ENCODE peak calls at places on chromosomes 5 and 9, in ten cellular contexts. H, U, T, P, V, I, B, L, N and S are unnamed samples.

GRCh38 chr5:173745561-173745960 is 129.1 kb upstream of the BOD1 start:
- DNase-seq in H (no peak), U (no peak), T (no peak), P (no peak), V (peak; percentile 61), I (no peak), B (no peak), L (no peak), N (no peak), S (no peak)

GRCh38 chr5:37637165-37637845 is 202.5 kb downstream of the GDNF start:
- DNase-seq in H (no peak), U (peak; percentile 81), T (peak; percentile 77), P (no peak), V (no peak), I (no peak), B (no peak), L (no peak), N (no peak), S (no peak)

GRCh38 chr9:113221800-113222481 is 597 bp downstream of the SLC31A1 start:
- DNase-seq in H (peak; percentile 9), U (no peak), T (no peak), P (no peak), V (no peak), I (no peak), B (peak; percentile 15), L (no peak), N (peak; percentile 6), S (no peak)

GRCh38 chr5:66727630-66728029 is 131.4 kb downstream of the MAST4 start:
- DNase-seq in H (no peak), U (no peak), T (no peak), P (no peak), V (no peak), I (no peak), B (no peak), L (no peak), N (no peak), S (no peak)

GRCh38 chr5:84016090-84016489 is 295.4 kb upstream of the HAPLN1 start:
- DNase-seq in H (no peak), U (no peak), T (no peak), P (no peak), V (no peak), I (no peak), B (no peak), L (no peak), N (no peak), S (no peak)

GRCh38 chr9:99752710-99753109 is 69.0 kb upstream of the NR4A3 start:
- DNase-seq in H (no peak), U (peak; percentile 74), T (peak; percentile 69), P (no peak), V (no peak), I (no peak), B (no peak), L (no peak), N (no peak), S (no peak)

GRCh38 chr9:115775669-115776068 is 377.9 kb upstream of the PAPPA start:
- DNase-seq in H (no peak), U (peak; percentile 16), T (no peak), P (no peak), V (no peak), I (no peak), B (no peak), L (no peak), N (no peak), S (no peak)

GRCh38 chr9:34252670-34253459 is 74.0 kb downstream of the UBAP1 start:
- DNase-seq in H (peak; percentile 56), U (peak; percentile 72), T (peak; percentile 61), P (peak; percentile 53), V (peak; percentile 68), I (peak; percentile 71), B (peak; percentile 50), L (peak; percentile 71), N (peak; percentile 61), S (peak; percentile 71)

GRCh38 chr5:34959323-34959722 is 30.0 kb downstream of the DNAJC21 start:
- DNase-seq in H (no peak), U (peak; percentile 80), T (peak; percentile 70), P (no peak), V (no peak), I (no peak), B (no peak), L (no peak), N (no peak), S (no peak)

GRCh38 chr5:32942225-32942989 is 231.3 kb downstream of the NPR3 start:
- DNase-seq in H (peak; percentile 2), U (peak; percentile 11), T (no peak), P (no peak), V (no peak), I (no peak), B (peak; percentile 38), L (peak; percentile 33), N (peak; percentile 19), S (no peak)

GRCh38 chr5:77638763-77639451 is 394 bp upstream of the OTP start:
- DNase-seq in H (no peak), U (no peak), T (no peak), P (no peak), V (no peak), I (no peak), B (no peak), L (no peak), N (no peak), S (no peak)

GRCh38 chr9:120252248-120252647 is 327.7 kb downstream of the CDK5RAP2 start:
- DNase-seq in H (no peak), U (no peak), T (no peak), P (no peak), V (no peak), I (no peak), B (no peak), L (no peak), N (no peak), S (no peak)

GRCh38 chr5:135019314-135019713 is 14.7 kb downstream of the PITX1 start:
- DNase-seq in H (no peak), U (no peak), T (no peak), P (no peak), V (no peak), I (peak; percentile 6), B (no peak), L (no peak), N (no peak), S (no peak)

GRCh38 chr5:84274585-84275468 is 109.9 kb downstream of the EDIL3 start:
- DNase-seq in H (no peak), U (peak; percentile 40), T (no peak), P (no peak), V (peak; percentile 50), I (no peak), B (peak; percentile 9), L (peak; percentile 40), N (peak; percentile 19), S (no peak)

DNA sequence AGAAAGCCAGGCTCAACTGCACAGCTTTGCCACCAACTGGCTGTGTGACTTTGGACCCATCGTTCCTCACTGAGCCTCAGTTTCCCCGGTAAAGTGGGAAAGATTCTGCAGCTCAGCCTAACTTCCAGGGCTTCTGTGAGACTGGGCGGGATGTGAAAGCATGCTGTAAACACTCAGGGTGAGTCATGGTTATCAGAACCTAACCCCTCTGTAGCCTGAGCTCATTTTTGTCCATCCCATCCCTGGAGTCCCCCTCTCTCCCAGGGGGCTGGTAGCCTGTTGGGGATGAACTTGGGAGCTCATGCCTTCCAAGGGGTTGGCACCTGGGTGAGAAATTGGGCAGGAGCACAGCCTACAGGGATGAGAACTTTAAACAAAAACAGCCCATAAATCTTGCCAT is 2.3 kb downstream of the CCDC69 start:
- DNase-seq in H (no peak), U (peak; percentile 19), T (peak; percentile 9), P (no peak), V (no peak), I (peak; percentile 29), B (no peak), L (no peak), N (no peak), S (no peak)
- H3K27ac ChIP-seq in H (peak overlapping the region; percentile 93), U (no peak overlapping the region), T (no peak overlapping the region), P (peak overlapping the region; percentile 95), V (peak overlapping the region; percentile 80), I (peak overlapping the region; percentile 94), B (no peak overlapping the region), L (peak overlapping the region; percentile 78), N (peak overlapping the region; percentile 100), S (peak overlapping the region; percentile 77)

DNA sequence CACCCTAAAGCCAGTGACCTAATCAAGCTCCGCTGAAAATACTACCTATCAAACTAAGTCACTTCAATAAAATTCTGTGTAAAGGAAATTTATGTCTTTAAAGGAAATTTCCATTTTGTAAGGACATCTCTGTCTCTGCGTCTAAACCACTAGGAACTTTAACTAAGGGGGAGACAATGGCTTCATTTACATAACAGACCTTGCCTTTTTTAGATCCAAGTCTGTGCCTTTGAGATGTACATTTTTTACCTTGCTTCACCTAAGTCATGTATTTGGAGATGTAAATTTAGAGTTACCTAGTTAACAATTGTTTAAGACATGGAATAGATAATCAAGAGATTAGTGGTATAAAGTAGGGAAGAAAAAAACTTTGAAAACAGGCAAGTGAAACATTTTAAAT is 10.2 kb upstream of the GLT6D1 start:
- DNase-seq in H (no peak), U (no peak), T (no peak), P (no peak), V (no peak), I (no peak), B (no peak), L (no peak), N (no peak), S (no peak)
- H3K9me3 ChIP-seq in H (no peaks in the 10 kb centered on the region), U (no peaks in the 10 kb centered on the region), T (peaks cover 26% of the 10 kb centered on the region), P (peaks cover 29% of the 10 kb centered on the region), V (no peaks in the 10 kb centered on the region), I (no peaks in the 10 kb centered on the region), B (peaks cover 57% of the 10 kb centered on the region), L (peaks cover 3% of the 10 kb centered on the region), N (peaks cover 28% of the 10 kb centered on the region), S (peaks cover 26% of the 10 kb centered on the region)

GRCh38 chr9:110156416-110156815 is 51.5 kb downstream of the C9orf152 start:
- DNase-seq in H (no peak), U (no peak), T (no peak), P (no peak), V (no peak), I (no peak), B (no peak), L (no peak), N (no peak), S (no peak)
- H3K27ac ChIP-seq in H (no peak overlapping the region), U (no peak overlapping the region), T (no peak overlapping the region), P (peak overlapping the region; percentile 38), V (peak overlapping the region; percentile 54), I (no peak overlapping the region), B (no peak overlapping the region), L (no peak overlapping the region), N (peak overlapping the region; percentile 100), S (no peak overlapping the region)

GRCh38 chr5:102818934-102819333 is 63.8 kb downstream of the PAM start:
- DNase-seq in H (no peak), U (no peak), T (no peak), P (no peak), V (no peak), I (no peak), B (no peak), L (no peak), N (no peak), S (no peak)

GRCh38 chr5:102815560-102816324 is 60.6 kb downstream of the PAM start:
- DNase-seq in H (no peak), U (peak; percentile 35), T (peak; percentile 35), P (no peak), V (no peak), I (no peak), B (no peak), L (no peak), N (no peak), S (no peak)

GRCh38 chr5:102813740-102814139 is 58.6 kb downstream of the PAM start:
- DNase-seq in H (no peak), U (no peak), T (no peak), P (no peak), V (no peak), I (no peak), B (no peak), L (no peak), N (no peak), S (no peak)

GRCh38 chr5:102815084-102815483 is 60.0 kb downstream of the PAM start:
- DNase-seq in H (no peak), U (no peak), T (no peak), P (no peak), V (no peak), I (no peak), B (no peak), L (no peak), N (no peak), S (no peak)

GRCh38 chr5:102818345-102818744 is 63.2 kb downstream of the PAM start:
- DNase-seq in H (no peak), U (no peak), T (no peak), P (no peak), V (no peak), I (no peak), B (no peak), L (no peak), N (no peak), S (no peak)
- H3K9me3 ChIP-seq in H (no peaks in the 10 kb centered on the region), U (no peaks in the 10 kb centered on the region), T (no peaks in the 10 kb centered on the region), P (no peaks in the 10 kb centered on the region), V (no peaks in the 10 kb centered on the region), I (no peaks in the 10 kb centered on the region), B (no peaks in the 10 kb centered on the region), L (no peaks in the 10 kb centered on the region), N (no peaks in the 10 kb centered on the region), S (no peaks in the 10 kb centered on the region)